ENCODE peak calls at places on chromosomes 5 and 9, in four cellular contexts. F is H9, N is transverse colon, P is endodermal cell. R is an unnamed sample.

GRCh38 chr5:172423379-172424110 is 30.8 kb downstream of the SH3PXD2B start:
- DNase-seq in P (no peak), F (no peak), N (no peak), R (no peak)

GRCh38 chr9:93949694-93950449 is 5.3 kb downstream of the BARX1 start:
- DNase-seq in P (peak; percentile 79), N (no peak), F (peak; percentile 74), R (no peak)

GRCh38 chr9:133679466-133680051 is 43.4 kb downstream of the DBH start:
- DNase-seq in N (no peak), P (no peak), F (no peak), R (no peak)

GRCh38 chr9:130398487-130399240 is 46.1 kb upstream of the ASS1 start:
- DNase-seq in N (no peak), F (no peak), P (no peak), R (no peak)

GRCh38 chr9:132369421-132369820 is 14.6 kb upstream of the SETX start:
- DNase-seq in N (no peak), F (no peak), P (peak; percentile 12), R (no peak)

GRCh38 chr9:126093771-126094170 is 232.9 kb upstream of the MVB12B start:
- DNase-seq in P (no peak), N (no peak), F (peak; percentile 43), R (no peak)

GRCh38 chr9:134323741-134324358 is 2.4 kb upstream of the RXRA start:
- DNase-seq in N (peak; percentile 83), P (peak; percentile 67), F (no peak), R (no peak)

GRCh38 chr5:141928051-141928450 is 4.4 kb downstream of the DELE1 start:
- DNase-seq in P (no peak), F (no peak), N (no peak), R (no peak)

GRCh38 chr5:181138258-181138657 is 7.3 kb upstream of the OR2V1 start:
- DNase-seq in F (peak; percentile 59), N (no peak), P (no peak), R (no peak)

GRCh38 chr5:31809037-31809910 is 170.3 kb downstream of the PDZD2 start:
- DNase-seq in P (peak; percentile 92), F (peak; percentile 83), N (peak; percentile 26), R (peak; percentile 27)

GRCh38 chr9:88697764-88698436 is 162.9 kb downstream of the NXNL2 start:
- DNase-seq in N (no peak), P (no peak), F (no peak), R (no peak)

GRCh38 chr9:129497837-129498450 is 123.0 kb downstream of the C9orf50 start:
- DNase-seq in N (no peak), F (no peak), P (no peak), R (no peak)

GRCh38 chr5:157294692-157295091 is 28.8 kb downstream of the CYFIP2 start:
- DNase-seq in P (peak; percentile 59), N (no peak), F (no peak), R (no peak)

GRCh38 chr5:176837707-176838115 is 27.4 kb downstream of the UNC5A start:
- DNase-seq in N (peak; percentile 78), F (peak; percentile 92), P (peak; percentile 98), R (peak; percentile 54)

GRCh38 chr9:4333787-4334186 is 33.9 kb upstream of the GLIS3 start:
- DNase-seq in N (no peak), F (no peak), P (no peak), R (no peak)

GRCh38 chr9:134187110-134187531 is 22.8 kb upstream of the RNU6ATAC start:
- DNase-seq in F (no peak), P (no peak), N (no peak), R (no peak)

GRCh38 chr5:42870882-42871418 is 59.3 kb upstream of the SELENOP start:
- DNase-seq in P (peak; percentile 51), F (no peak), N (peak; percentile 40), R (no peak)

GRCh38 chr5:102722930-102723329 is 32.2 kb upstream of the PAM start:
- DNase-seq in P (no peak), F (no peak), N (no peak), R (no peak)

GRCh38 chr5:33275921-33276705 is 164.7 kb upstream of the TARS1 start:
- DNase-seq in N (no peak), P (no peak), F (no peak), R (no peak)

GRCh38 chr9:116895956-116896355 is 208.9 kb downstream of the TRIM32 start:
- DNase-seq in F (no peak), N (no peak), P (no peak), R (no peak)

GRCh38 chr5:107704686-107705389 is 34.1 kb upstream of the EFNA5 start:
- DNase-seq in P (no peak), N (no peak), F (no peak), R (no peak)

GRCh38 chr9:102069969-102070368 is 331.5 kb upstream of the GRIN3A start:
- DNase-seq in F (no peak), P (no peak), N (no peak), R (no peak)

GRCh38 chr9:123637596-123637939 is 281.6 kb downstream of the CRB2 start:
- DNase-seq in N (no peak), P (no peak), F (no peak), R (no peak)

GRCh38 chr9:87606921-87607521 is 109.4 kb downstream of the DAPK1 start:
- DNase-seq in P (no peak), F (no peak), N (no peak), R (no peak)

GRCh38 chr5:66326276-66326675 is 182.2 kb downstream of the SREK1 start:
- DNase-seq in F (no peak), N (no peak), P (no peak), R (no peak)

GRCh38 chr5:173853370-173854131 is 34.6 kb upstream of the CPEB4 start:
- DNase-seq in P (no peak), F (no peak), N (no peak), R (no peak)

GRCh38 chr5:134127376-134127861 is 12.9 kb downstream of the TCF7 start:
- DNase-seq in N (no peak), P (no peak), F (no peak), R (no peak)

GRCh38 chr5:134129411-134130238 is 15.1 kb downstream of the TCF7 start:
- DNase-seq in P (no peak), F (no peak), N (no peak), R (no peak)

GRCh38 chr5:134127988-134128647 is 13.6 kb downstream of the TCF7 start:
- DNase-seq in P (no peak), F (no peak), N (no peak), R (no peak)

GRCh38 chr5:134130239-134130945 is 15.9 kb downstream of the TCF7 start:
- DNase-seq in P (no peak), N (no peak), F (no peak), R (no peak)

GRCh38 chr5:134128648-134128995 is 14.1 kb downstream of the TCF7 start:
- DNase-seq in F (no peak), N (no peak), P (no peak), R (no peak)
- H3K27ac ChIP-seq in F (no peak overlapping the region), N (no peak overlapping the region), P (peak overlapping the region; percentile 38), R (no peak overlapping the region)

GRCh38 chr9:69515810-69516209 is 156.4 kb downstream of the APBA1 start:
- DNase-seq in N (no peak), F (no peak), P (no peak), R (no peak)

GRCh38 chr9:69516353-69517322 is 155.5 kb downstream of the APBA1 start:
- DNase-seq in F (no peak), N (no peak), P (no peak), R (no peak)

DNA sequence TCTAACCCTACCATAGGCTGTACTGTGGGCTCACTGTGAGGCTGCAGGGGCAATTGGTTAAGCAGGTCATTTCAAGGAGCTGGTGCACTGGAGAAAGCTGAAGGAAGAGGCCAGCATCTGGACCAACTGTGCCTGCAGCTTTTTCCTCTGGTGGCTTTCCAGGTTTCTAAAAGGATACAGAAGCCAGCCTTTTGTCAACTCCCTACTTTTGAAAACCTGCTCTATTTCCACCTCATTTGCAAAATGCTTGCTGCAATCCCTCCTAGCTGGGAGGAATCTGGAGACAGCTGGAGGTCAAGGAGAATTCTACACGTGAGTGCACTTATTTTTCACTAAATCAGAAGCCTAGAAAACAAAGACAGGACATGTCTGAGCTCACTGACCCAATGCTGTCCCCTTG is 158.9 kb downstream of the APBA1 start:
- DNase-seq in F (no peak), N (no peak), P (no peak), R (no peak)
- H3K27ac ChIP-seq in F (no peak overlapping the region), N (no peak overlapping the region), P (no peak overlapping the region), R (no peak overlapping the region)

GRCh38 chr5:77876862-77877502 is 100.8 kb upstream of the TBCA start:
- DNase-seq in P (no peak), N (no peak), F (no peak), R (no peak)

GRCh38 chr5:77882670-77883257 is 106.6 kb upstream of the TBCA start:
- DNase-seq in P (no peak), N (no peak), F (no peak), R (no peak)

GRCh38 chr5:77877516-77878070 is 101.5 kb upstream of the TBCA start:
- DNase-seq in P (no peak), N (no peak), F (no peak), R (no peak)

GRCh38 chr5:77885501-77885900 is 109.4 kb upstream of the TBCA start:
- DNase-seq in N (no peak), P (no peak), F (no peak), R (no peak)

GRCh38 chr5:77881528-77881927 is 105.4 kb upstream of the TBCA start:
- DNase-seq in P (no peak), F (no peak), N (no peak), R (no peak)
- H3K27ac ChIP-seq in P (no peak overlapping the region), F (no peak overlapping the region), N (no peak overlapping the region), R (no peak overlapping the region)

GRCh38 chr5:119313207-119313606 is 42.6 kb upstream of the TNFAIP8 start:
- DNase-seq in N (no peak), P (no peak), F (no peak), R (no peak)

GRCh38 chr5:119311688-119312087 is 44.1 kb upstream of the TNFAIP8 start:
- DNase-seq in F (no peak), P (peak; percentile 5), N (no peak), R (no peak)

GRCh38 chr5:119313876-119314605 is 41.8 kb upstream of the TNFAIP8 start:
- DNase-seq in F (no peak), P (peak; percentile 31), N (no peak), R (no peak)

GRCh38 chr5:119309290-119309818 is 46.5 kb upstream of the TNFAIP8 start:
- DNase-seq in N (no peak), P (peak; percentile 11), F (no peak), R (no peak)

GRCh38 chr5:119312403-119312802 is 43.4 kb upstream of the TNFAIP8 start:
- DNase-seq in P (peak; percentile 82), N (no peak), F (no peak), R (no peak)
- H3K27ac ChIP-seq in P (no peak overlapping the region), N (no peak overlapping the region), F (no peak overlapping the region), R (no peak overlapping the region)

DNA sequence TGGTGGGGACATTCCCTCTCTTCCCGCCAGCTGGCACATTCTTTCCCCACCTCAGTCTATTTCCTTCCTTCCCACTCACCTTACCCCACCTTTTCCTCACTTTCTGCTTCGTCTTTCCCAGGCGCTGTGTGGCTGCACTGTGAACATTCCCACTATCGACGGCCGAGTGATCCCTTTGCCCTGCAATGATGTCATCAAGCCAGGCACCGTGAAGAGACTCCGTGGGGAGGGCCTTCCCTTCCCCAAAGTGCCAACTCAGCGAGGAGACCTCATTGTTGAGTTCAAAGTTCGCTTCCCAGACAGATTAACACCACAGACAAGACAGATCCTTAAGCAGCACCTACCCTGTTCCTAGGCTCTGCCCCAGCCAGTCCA is 7.3 kb downstream of the DNAJB5 start:
- DNase-seq in P (no peak), N (no peak), F (no peak), R (no peak)
- H3K27ac ChIP-seq in P (no peak overlapping the region), N (no peak overlapping the region), F (no peak overlapping the region), R (no peak overlapping the region)